ENCODE peak calls at places on chromosomes 7 and 10, in five cellular contexts. F is GM12865, G is anterior cingulate cortex, J is AML-193, Y is GDM1. S is an unnamed sample.

GRCh38 chr10:114394531-114394930 is 9.8 kb downstream of the AFAP1L2 start:
- DNase-seq in G (no peak), F (no peak), J (no peak), Y (no peak), S (no peak)

GRCh38 chr7:42661312-42661711 is 250.6 kb downstream of the C7orf25 start:
- DNase-seq in G (no peak), Y (no peak), F (no peak), J (no peak), S (no peak)

GRCh38 chr10:114716811-114717404 is 58.8 kb upstream of the ABLIM1 start:
- DNase-seq in J (no peak), G (no peak), Y (no peak), F (no peak), S (no peak)

GRCh38 chr7:106067678-106068077 is 44.4 kb downstream of the SYPL1 start:
- DNase-seq in G (no peak), Y (no peak), F (no peak), J (no peak), S (no peak)

GRCh38 chr10:5559642-5560141 is 34.9 kb downstream of the CALML3 start:
- DNase-seq in G (no peak), F (no peak), J (no peak), Y (peak; percentile 8), S (no peak)

GRCh38 chr10:94219829-94220228 is 142.9 kb downstream of the NOC3L start:
- DNase-seq in J (no peak), Y (no peak), G (no peak), F (no peak), S (no peak)

GRCh38 chr7:131899271-131900030 is 343.0 kb upstream of the PODXL start:
- DNase-seq in G (no peak), Y (peak; percentile 17), F (no peak), J (no peak), S (no peak)

GRCh38 chr10:42887734-42888503 is 105.3 kb downstream of the BMS1 start:
- DNase-seq in G (no peak), Y (no peak), J (no peak), F (no peak), S (no peak)

GRCh38 chr10:88379575-88379974 is 203.5 kb downstream of the RNLS start:
- DNase-seq in F (no peak), G (no peak), Y (no peak), J (no peak), S (no peak)

GRCh38 chr10:75121322-75121721 is 9.9 kb downstream of the SAMD8 start:
- DNase-seq in F (no peak), Y (no peak), G (no peak), J (no peak), S (no peak)

GRCh38 chr10:95447733-95448132 is 113.4 kb downstream of the SORBS1 start:
- DNase-seq in F (no peak), Y (no peak), G (no peak), J (no peak), S (no peak)

GRCh38 chr10:34719746-34720145 is 95.3 kb downstream of the PARD3 start:
- DNase-seq in Y (no peak), F (no peak), G (no peak), J (no peak), S (no peak)

GRCh38 chr7:109549461-109549860 is 979.8 kb downstream of the DNAJB9 start:
- DNase-seq in G (no peak), J (no peak), Y (no peak), F (no peak), S (no peak)

GRCh38 chr7:157469181-157470016 is 132.6 kb downstream of the DNAJB6 start:
- DNase-seq in F (no peak), Y (no peak), J (no peak), G (no peak), S (no peak)

GRCh38 chr7:37663693-37664092 is 19.9 kb upstream of the GPR141 start:
- DNase-seq in Y (peak; percentile 62), F (no peak), G (no peak), J (no peak), S (no peak)

GRCh38 chr7:56053379-56053778 is 1.8 kb downstream of the CCT6A start:
- DNase-seq in J (no peak), G (no peak), F (no peak), Y (no peak), S (no peak)

GRCh38 chr10:59127991-59128390 is 48.5 kb upstream of the PHYHIPL start:
- DNase-seq in G (no peak), F (no peak), Y (no peak), J (no peak), S (no peak)

GRCh38 chr7:112211348-112211907 is 4.9 kb downstream of the ZNF277 start:
- DNase-seq in G (no peak), J (no peak), Y (no peak), F (no peak), S (no peak)

GRCh38 chr10:58854811-58855210 is 321.6 kb upstream of the PHYHIPL start:
- DNase-seq in Y (no peak), G (no peak), J (no peak), F (no peak), S (no peak)

GRCh38 chr7:56009695-56010094 is 41.5 kb downstream of the PSPH start:
- DNase-seq in F (no peak), G (peak; percentile 62), J (no peak), Y (no peak), S (no peak)

GRCh38 chr7:76044375-76044774 is 3.4 kb downstream of the STYXL1 start:
- DNase-seq in J (no peak), F (no peak), Y (no peak), G (no peak), S (no peak)

GRCh38 chr7:142384508-142384922 is 126.7 kb upstream of the PRSS58 start:
- DNase-seq in J (peak; percentile 91), G (no peak), Y (peak; percentile 77), F (no peak), S (no peak)

GRCh38 chr7:128003179-128003578 is 28.1 kb downstream of the LRRC4 start:
- DNase-seq in F (peak; percentile 38), J (no peak), Y (no peak), G (no peak), S (no peak)

GRCh38 chr10:117167346-117168134 is 29.5 kb upstream of the VAX1 start:
- DNase-seq in J (no peak), Y (no peak), G (no peak), F (no peak), S (no peak)

GRCh38 chr10:130935897-130936550 is 375.5 kb downstream of the TCERG1L start:
- DNase-seq in Y (no peak), J (no peak), F (no peak), G (no peak), S (no peak)

GRCh38 chr7:107387077-107387476 is 82.8 kb upstream of the GPR22 start:
- DNase-seq in Y (no peak), J (no peak), F (no peak), G (no peak), S (no peak)

GRCh38 chr10:47261121-47261520 is 38.9 kb upstream of the GDF10 start:
- DNase-seq in F (peak; percentile 77), G (no peak), J (no peak), Y (no peak), S (no peak)

GRCh38 chr7:106597751-106598619 is 63.0 kb downstream of the CCDC71L start:
- DNase-seq in J (no peak), F (peak; percentile 5), G (no peak), Y (no peak), S (no peak)

GRCh38 chr7:129990403-129991192 is 37.8 kb upstream of the UBE2H start:
- DNase-seq in J (no peak), F (no peak), G (no peak), Y (no peak), S (no peak)

GRCh38 chr10:99658622-99659030 is 683 bp upstream of the ENTPD7 start:
- DNase-seq in G (no peak), Y (no peak), J (no peak), F (peak; percentile 38), S (peak; percentile 73)

GRCh38 chr10:124928084-124928483 is 13.8 kb upstream of the ZRANB1 start:
- DNase-seq in J (no peak), F (no peak), Y (no peak), G (no peak), S (no peak)